ENCODE peak calls at places on chromosomes 12 and 14, in eight cellular contexts. Z, B, Y, R, V, X, F and J are unnamed samples.

GRCh38 chr12:116958402-116959197 is 47.9 kb downstream of the FBXW8 start:
- DNase-seq in Z (no peak), B (no peak), Y (no peak), R (no peak), V (no peak), X (no peak), F (no peak), J (no peak)

GRCh38 chr12:16163891-16164290 is 113.6 kb downstream of the SLC15A5 start:
- DNase-seq in Z (no peak), B (no peak), Y (no peak), R (no peak), V (no peak), X (no peak), F (no peak), J (no peak)

GRCh38 chr12:45737638-45738037 is 8.1 kb downstream of the ARID2 start:
- DNase-seq in Z (no peak), B (no peak), Y (no peak), R (no peak), V (no peak), X (no peak), F (no peak), J (no peak)

GRCh38 chr12:2559931-2560715 is 234.6 kb upstream of the FKBP4 start:
- DNase-seq in Z (no peak), B (no peak), Y (no peak), R (no peak), V (no peak), X (no peak), F (no peak), J (no peak)

GRCh38 chr12:46472893-46473633 is 100.5 kb upstream of the SLC38A2 start:
- DNase-seq in Z (peak), B (no peak), Y (no peak), R (no peak), V (peak), X (no peak), F (no peak), J (peak)

GRCh38 chr14:69573841-69574265 is 818 bp downstream of the CCDC177 start:
- DNase-seq in Z (no peak), B (no peak), Y (peak), R (no peak), V (no peak), X (no peak), F (peak), J (no peak)

GRCh38 chr12:125652689-125653088 is 587.5 kb downstream of the AACS start:
- DNase-seq in Z (no peak), B (no peak), Y (no peak), R (no peak), V (no peak), X (no peak), F (no peak), J (no peak)

GRCh38 chr14:83860757-83861156 is 1669.2 kb upstream of the FLRT2 start:
- DNase-seq in Z (no peak), B (no peak), Y (no peak), R (no peak), V (no peak), X (no peak), F (no peak), J (no peak)

GRCh38 chr14:75783184-75783583 is 122.1 kb downstream of the TTLL5 start:
- DNase-seq in Z (no peak), B (no peak), Y (no peak), R (no peak), V (no peak), X (no peak), F (no peak), J (no peak)

GRCh38 chr14:90567991-90568390 is 171.2 kb downstream of the CALM1 start:
- DNase-seq in Z (no peak), B (no peak), Y (no peak), R (no peak), V (no peak), X (no peak), F (no peak), J (no peak)

GRCh38 chr12:54053625-54054441 is at the start of gene HOXC4:
- DNase-seq in Z (no peak), B (no peak), Y (no peak), R (no peak), V (no peak), X (peak), F (no peak), J (no peak)

GRCh38 chr12:622420-622819 is 40.8 kb downstream of the NINJ2 start:
- DNase-seq in Z (no peak), B (no peak), Y (no peak), R (no peak), V (no peak), X (peak), F (no peak), J (no peak)

GRCh38 chr12:68613209-68613904 is 2.7 kb downstream of the RAP1B start:
- DNase-seq in Z (no peak), B (no peak), Y (peak), R (no peak), V (no peak), X (no peak), F (no peak), J (no peak)

GRCh38 chr12:91052021-91052420 is 5.8 kb downstream of the KERA start:
- DNase-seq in Z (no peak), B (no peak), Y (no peak), R (no peak), V (no peak), X (no peak), F (peak), J (no peak)

GRCh38 chr14:95165517-95165916 is 8.2 kb upstream of the DICER1 start:
- DNase-seq in Z (no peak), B (no peak), Y (no peak), R (no peak), V (no peak), X (no peak), F (no peak), J (no peak)

GRCh38 chr14:22589096-22589839 is at the start of gene DAD1:
- DNase-seq in Z (peak), B (peak), Y (peak), R (peak), V (peak), X (peak), F (peak), J (peak)

GRCh38 chr14:65732112-65732511 is 319.6 kb downstream of the FUT8 start:
- DNase-seq in Z (no peak), B (no peak), Y (no peak), R (peak), V (no peak), X (peak), F (no peak), J (no peak)

GRCh38 chr14:74988131-74988530 is 14.6 kb upstream of the EIF2B2 start:
- DNase-seq in Z (peak), B (no peak), Y (no peak), R (no peak), V (peak), X (no peak), F (no peak), J (peak)

GRCh38 chr12:99498756-99499155 is 148.8 kb upstream of the GARIN6 start:
- DNase-seq in Z (peak), B (no peak), Y (no peak), R (no peak), V (peak), X (no peak), F (no peak), J (peak)

GRCh38 chr12:69720748-69721147 is 17.9 kb upstream of the RAB3IP start:
- DNase-seq in Z (no peak), B (no peak), Y (no peak), R (no peak), V (no peak), X (no peak), F (no peak), J (no peak)

GRCh38 chr12:42296503-42297109 is 29.3 kb downstream of the ZCRB1 start:
- DNase-seq in Z (no peak), B (no peak), Y (peak), R (no peak), V (no peak), X (no peak), F (no peak), J (no peak)

GRCh38 chr12:54459355-54459754 is 14.0 kb downstream of the GTSF1 start:
- DNase-seq in Z (no peak), B (no peak), Y (no peak), R (no peak), V (no peak), X (no peak), F (no peak), J (no peak)

GRCh38 chr12:69698054-69698453 is 1.0 kb downstream of the BEST3 start:
- DNase-seq in Z (no peak), B (no peak), Y (no peak), R (no peak), V (no peak), X (no peak), F (no peak), J (no peak)

GRCh38 chr14:57533214-57533613 is 39.6 kb upstream of the CCDC198 start:
- DNase-seq in Z (no peak), B (peak), Y (no peak), R (no peak), V (no peak), X (no peak), F (peak), J (peak)

GRCh38 chr14:68379510-68380303 is 413.2 kb downstream of the ZFP36L1 start:
- DNase-seq in Z (peak), B (no peak), Y (no peak), R (no peak), V (no peak), X (no peak), F (no peak), J (no peak)

GRCh38 chr12:127531561-127531960 is 735.4 kb upstream of the TMEM132C start:
- DNase-seq in Z (no peak), B (no peak), Y (no peak), R (no peak), V (no peak), X (no peak), F (no peak), J (no peak)

GRCh38 chr12:20657496-20657895 is 37.6 kb upstream of the SLCO1C1 start:
- DNase-seq in Z (no peak), B (no peak), Y (no peak), R (no peak), V (no peak), X (no peak), F (no peak), J (no peak)

GRCh38 chr12:113059071-113059595 is 2.6 kb downstream of the DTX1 start:
- DNase-seq in Z (no peak), B (no peak), Y (no peak), R (no peak), V (no peak), X (no peak), F (no peak), J (no peak)

GRCh38 chr14:99055816-99056215 is 216.2 kb downstream of the BCL11B start:
- DNase-seq in Z (no peak), B (no peak), Y (no peak), R (no peak), V (no peak), X (no peak), F (no peak), J (no peak)

GRCh38 chr14:64423987-64424386 is 35.8 kb downstream of the MTHFD1 start:
- DNase-seq in Z (peak), B (no peak), Y (no peak), R (no peak), V (no peak), X (no peak), F (no peak), J (no peak)